ENCODE peak calls at places on chromosomes 13 and 19, in four cellular contexts. M is stimulated activated CD4-positive, alpha-beta T cell treated with anti-CD3 and anti-CD28 coated beads, Interleukin-15, amount 100 ng/mL, for 48 hours; K is activated naive CD8-positive, alpha-beta T cell treated with anti-CD3 and anti-CD28 coated beads for 36 hours; U is NCI-H748 treated with DMSO at 0.1 percent for 48 hours. N is an unnamed sample.

GRCh38 chr19:10333758-10334339 is 520 bp upstream of the RAVER1 start:
- DNase-seq in U (no peak), M (no peak), K (no peak), N (no peak)

GRCh38 chr13:24085662-24086061 is 74.9 kb upstream of the SPATA13 start:
- DNase-seq in K (no peak), U (peak), M (no peak), N (no peak)

GRCh38 chr19:16381756-16382401 is 57.3 kb downstream of the KLF2 start:
- DNase-seq in M (no peak), K (no peak), U (no peak), N (no peak)

GRCh38 chr13:32246468-32246867 is 68.7 kb downstream of the ZAR1L start:
- DNase-seq in K (peak), M (peak), U (peak), N (peak)

GRCh38 chr19:47227347-47228167 is 3.4 kb downstream of the BBC3 start:
- DNase-seq in U (peak), K (peak), M (no peak), N (no peak)

GRCh38 chr19:15672580-15673175 is at the start of gene CYP4F12:
- DNase-seq in K (peak), M (no peak), U (no peak), N (no peak)

GRCh38 chr13:113129480-113129879 is 6.9 kb downstream of the F10 start:
- DNase-seq in U (no peak), K (no peak), M (no peak), N (no peak)

GRCh38 chr19:6802336-6803035 is 30.0 kb downstream of the VAV1 start:
- DNase-seq in M (peak), K (peak), U (no peak), N (no peak)

GRCh38 chr13:80342541-80343371 is 1.8 kb upstream of the SPRY2 start:
- DNase-seq in M (peak), K (peak), U (peak), N (no peak)

GRCh38 chr13:110497003-110497402 is 64.5 kb downstream of the RAB20 start:
- DNase-seq in M (no peak), U (no peak), K (no peak), N (no peak)

GRCh38 chr13:21071015-21071414 is 9.6 kb upstream of the LATS2 start:
- DNase-seq in K (no peak), M (no peak), U (no peak), N (no peak)

GRCh38 chr19:5692785-5693194 is 2.7 kb downstream of the RPL36 start:
- DNase-seq in K (no peak), U (no peak), M (no peak), N (no peak)

GRCh38 chr13:28179974-28180373 is 41.6 kb downstream of the PAN3 start:
- DNase-seq in U (no peak), M (no peak), K (no peak), N (no peak)

GRCh38 chr13:99431927-99432636 is 69.2 kb upstream of the TM9SF2 start:
- DNase-seq in M (no peak), K (no peak), U (no peak), N (no peak)

GRCh38 chr13:33207616-33207964 is 78.0 kb downstream of the STARD13 start:
- DNase-seq in M (no peak), U (no peak), K (no peak), N (no peak)

GRCh38 chr13:23567792-23568480 is 2.3 kb upstream of the TNFRSF19 start:
- DNase-seq in K (no peak), U (no peak), M (no peak), N (no peak)

N was measured in SK-N-MC.